ENCODE peak calls at places on chromosomes 2 and 18, in eight cellular contexts. C is heart left ventricle, D is lower lobe of right lung, G is upper lobe of right lung, K is left ventricle myocardium inferior, L is BE2C, I is psoas muscle, N is neuronal stem cell. U is an unnamed sample. For H3K9me3, the result is how much of the 10 kb centered on the place peaks cover.

GRCh38 chr2:56314809-56315208 is 131.0 kb downstream of the CCDC85A start:
- DNase-seq in D (no peak), K (no peak), G (no peak), C (peak), L (no peak), N (no peak), I (no peak), U (no peak)

GRCh38 chr2:136207030-136207623 is 89.2 kb upstream of the CXCR4 start:
- DNase-seq in G (peak), C (no peak), D (peak), N (no peak), L (no peak), K (peak), I (peak), U (no peak)

GRCh38 chr18:22279741-22280452 is 110.5 kb downstream of the GATA6 start:
- DNase-seq in N (no peak), L (no peak), G (no peak), K (no peak), C (no peak), D (no peak), I (no peak), U (no peak)

GRCh38 chr2:171836151-171836910 is 57.7 kb downstream of the SLC25A12 start:
- DNase-seq in C (no peak), L (no peak), G (no peak), D (no peak), N (no peak), I (no peak), K (no peak), U (no peak)

GRCh38 chr18:49584431-49584830 is 22.6 kb downstream of the LIPG start:
- DNase-seq in C (no peak), I (no peak), G (no peak), N (no peak), L (no peak), K (no peak), D (no peak), U (no peak)

GRCh38 chr2:56025469-56026193 is 102.0 kb upstream of the EFEMP1 start:
- DNase-seq in C (no peak), D (no peak), I (no peak), L (no peak), K (no peak), G (no peak), N (no peak), U (no peak)

GRCh38 chr2:102063948-102064678 is 72.4 kb downstream of the IL1R2 start:
- DNase-seq in G (peak), N (peak), K (peak), C (peak), I (peak), L (peak), D (peak), U (no peak)

GRCh38 chr2:46984642-46985476 is 69.3 kb upstream of the MCFD2 start:
- DNase-seq in G (peak), D (peak), I (peak), C (peak), N (no peak), L (no peak), K (peak), U (no peak)

GRCh38 chr2:42115588-42115987 is 53.6 kb upstream of the EML4 start:
- DNase-seq in G (no peak), C (no peak), N (no peak), K (no peak), L (no peak), D (no peak), I (no peak), U (no peak)

GRCh38 chr18:76821875-76822509 is 365 bp upstream of the ZNF236 start:
- DNase-seq in I (peak), N (peak), D (peak), L (peak), K (peak), C (peak), G (peak), U (peak)

GRCh38 chr2:24342110-24342910 is 18.0 kb downstream of the ITSN2 start:
- DNase-seq in G (no peak), K (no peak), N (no peak), L (no peak), I (no peak), D (no peak), C (no peak), U (no peak)

GRCh38 chr2:36568533-36569246 is 29.3 kb downstream of the FEZ2 start:
- DNase-seq in L (no peak), I (no peak), C (no peak), D (no peak), K (no peak), G (no peak), N (no peak), U (no peak)

GRCh38 chr2:74833418-74834233 is at the start of gene HK2:
- DNase-seq in G (peak), I (peak), L (peak), N (peak), D (peak), C (peak), K (peak), U (peak)

GRCh38 chr18:63823516-63824219 is 48.5 kb downstream of the SERPINB7 start:
- DNase-seq in L (peak), K (peak), G (no peak), C (peak), D (peak), I (no peak), N (no peak), U (no peak)

GRCh38 chr2:27282892-27283291 is 663 bp downstream of the TRIM54 start:
- DNase-seq in G (no peak), K (no peak), D (no peak), C (peak), I (peak), L (peak), N (no peak), U (no peak)

GRCh38 chr2:224778474-224778877 is 62.3 kb upstream of the CCDC195 start:
- DNase-seq in L (peak), D (no peak), K (no peak), G (no peak), C (no peak), N (peak), I (no peak), U (peak)

GRCh38 chr2:2291500-2292260 is 39.4 kb downstream of the MYT1L start:
- DNase-seq in D (no peak), I (no peak), N (peak), G (no peak), L (peak), C (no peak), K (peak), U (no peak)

DNA sequence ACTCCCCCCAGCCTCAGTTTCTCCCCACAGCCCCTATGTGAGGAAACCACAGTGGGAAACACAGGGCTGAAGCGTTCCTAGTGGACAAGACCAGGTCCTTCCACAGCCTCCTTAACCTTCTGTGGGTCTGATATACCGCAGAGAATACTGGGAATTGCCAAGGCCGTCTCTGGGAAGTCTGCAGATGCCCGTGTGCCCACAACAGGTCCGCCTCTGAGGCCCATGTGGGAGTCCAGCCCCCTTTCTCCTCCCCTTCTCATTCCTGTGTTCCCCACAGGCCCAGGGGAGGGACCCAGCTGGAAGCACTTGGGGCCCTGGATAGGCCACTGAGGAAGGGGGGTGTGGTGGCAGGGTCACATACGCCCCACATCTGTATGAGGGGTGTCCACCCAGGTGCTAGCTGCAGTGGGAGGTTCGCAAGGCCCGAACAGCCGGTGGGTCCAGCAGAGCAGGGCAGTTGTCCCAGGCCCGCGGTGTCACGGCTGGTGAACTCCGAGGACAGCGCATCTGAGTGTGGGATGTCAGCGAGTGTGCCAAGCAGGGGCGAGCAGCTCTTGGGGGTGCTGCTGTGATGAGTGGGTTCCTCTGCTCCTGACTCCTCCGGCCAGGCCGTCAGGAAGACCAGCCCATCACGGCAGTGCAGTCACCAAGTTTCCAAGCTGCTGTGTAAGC is 2.4 kb upstream of the KCNIP3 start:
- DNase-seq in N (no peak), G (no peak), K (no peak), L (no peak), C (no peak), D (no peak), I (no peak), U (no peak)
- H3K9me3 ChIP-seq in N (under half), G (under half), K (under half), L (under half), C (under half), D (under half), I (under half), U (under half)

DNA sequence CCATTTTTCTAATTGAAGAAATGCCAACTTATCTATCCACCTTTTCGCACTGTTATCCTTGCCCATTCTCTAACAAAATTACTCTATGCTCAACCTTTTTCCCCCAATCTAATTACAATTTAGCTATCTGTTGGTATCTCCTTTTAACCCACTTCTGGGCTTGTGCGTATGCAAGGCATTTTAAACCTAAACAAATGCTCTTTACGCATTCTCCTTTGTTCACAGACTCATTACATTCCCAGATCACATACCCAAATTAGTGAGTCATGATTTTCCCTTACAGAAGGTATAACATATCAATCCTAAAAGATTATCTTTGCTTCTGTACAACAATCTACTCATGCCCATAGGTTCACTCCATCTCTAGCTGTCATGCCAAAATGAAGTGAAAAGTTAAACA is 71.7 kb upstream of the LYPD1 start:
- DNase-seq in K (no peak), I (no peak), C (no peak), L (no peak), D (no peak), G (no peak), N (no peak), U (no peak)
- H3K9me3 ChIP-seq in K (under half), I (under half), C (under half), L (under half), D (under half), G (under half), N (under half), U (under half)

GRCh38 chr18:907171-907879 is 2.7 kb downstream of the ADCYAP1 start:
- DNase-seq in I (peak), C (no peak), D (peak), N (no peak), L (peak), G (peak), K (no peak), U (no peak)
- H3K9me3 ChIP-seq in I (under half), C (under half), D (under half), N (under half), L (under half), G (under half), K (under half), U (under half)

GRCh38 chr2:158730621-158730905 is 64.6 kb upstream of the DAPL1 start:
- DNase-seq in D (no peak), G (no peak), L (no peak), C (no peak), K (no peak), I (no peak), N (no peak), U (no peak)
- H3K9me3 ChIP-seq in D (under half), G (under half), L (under half), C (under half), K (under half), I (under half), N (under half), U (under half)

GRCh38 chr18:38575023-38575422 is 1009.4 kb upstream of the CELF4 start:
- DNase-seq in D (no peak), I (no peak), K (no peak), L (no peak), G (no peak), C (no peak), N (no peak), U (no peak)
- H3K9me3 ChIP-seq in D (under half), I (under half), K (under half), L (under half), G (under half), C (under half), N (under half), U (under half)

GRCh38 chr2:218564056-218564455 is 4.1 kb downstream of the USP37 start:
- DNase-seq in L (no peak), D (no peak), I (no peak), C (no peak), N (no peak), K (no peak), G (no peak), U (no peak)

GRCh38 chr2:218555527-218555926 is 12.6 kb downstream of the USP37 start:
- DNase-seq in D (no peak), C (no peak), N (no peak), L (no peak), K (no peak), G (no peak), I (no peak), U (no peak)

DNA sequence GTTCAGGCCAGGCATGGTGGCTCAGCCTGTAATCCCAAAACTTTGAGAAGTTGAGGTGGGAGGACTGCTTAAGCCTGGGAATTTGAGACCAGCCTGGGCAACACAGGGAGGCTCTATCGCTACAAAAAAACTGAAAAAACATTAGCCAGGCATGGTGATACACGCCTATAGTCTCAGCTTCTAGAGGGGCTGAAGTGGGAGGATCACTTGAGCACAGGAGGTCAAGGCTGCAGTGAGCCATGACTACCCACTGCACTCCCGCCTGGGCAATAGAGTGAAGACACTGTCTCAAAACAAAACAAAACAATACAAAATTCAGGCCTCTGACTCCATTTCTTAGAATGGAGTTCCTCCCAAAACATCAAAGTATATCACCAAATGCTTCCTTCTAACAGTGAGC is 9.1 kb downstream of the USP37 start:
- DNase-seq in C (no peak), L (no peak), D (no peak), I (no peak), G (no peak), N (no peak), K (no peak), U (no peak)
- H3K9me3 ChIP-seq in C (under half), L (under half), D (under half), I (under half), G (under half), N (under half), K (under half), U (under half)

GRCh38 chr2:22855081-22855480 is 529.9 kb upstream of the KLHL29 start:
- DNase-seq in I (no peak), N (no peak), K (no peak), C (no peak), L (no peak), G (no peak), D (no peak), U (no peak)
- H3K9me3 ChIP-seq in I (under half), N (under half), K (under half), C (under half), L (under half), G (under half), D (under half), U (under half)

DNA sequence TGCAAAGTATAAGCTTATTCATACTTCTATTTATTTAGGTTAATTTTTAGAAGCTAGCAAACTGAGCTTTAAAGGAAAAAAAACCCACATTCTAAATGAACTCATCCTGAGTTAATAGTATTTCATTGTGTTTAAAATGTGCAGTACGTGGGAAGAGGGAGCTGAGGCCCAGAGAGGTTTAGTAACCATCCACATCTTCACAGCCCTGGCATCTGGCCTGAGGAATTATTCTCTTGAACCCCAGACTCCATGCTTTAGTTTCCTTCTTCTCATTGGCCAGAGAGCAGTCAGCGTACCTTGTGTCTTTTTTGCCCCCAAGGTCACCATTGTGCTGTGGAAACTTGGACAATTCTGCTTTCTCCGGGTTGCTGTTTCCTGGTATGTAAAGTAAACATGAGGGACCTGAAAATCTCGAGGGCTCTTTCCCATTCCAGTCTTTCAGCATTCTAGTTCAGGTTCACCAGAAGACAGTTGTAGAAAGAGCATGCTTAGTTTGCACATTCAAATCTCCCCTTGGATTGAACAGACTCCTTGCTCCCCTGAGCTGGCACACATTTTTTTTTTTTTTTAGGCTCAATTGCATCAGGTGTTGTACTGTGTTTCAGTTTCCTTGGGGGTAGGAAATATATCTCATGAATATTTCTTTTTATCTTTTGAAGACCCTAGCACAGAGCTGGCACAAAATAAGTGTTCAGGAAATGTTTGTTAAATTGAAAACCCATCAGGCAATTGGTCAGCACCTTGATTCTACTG is 81.4 kb downstream of the MYCN start:
- DNase-seq in C (no peak), D (no peak), I (no peak), L (peak), K (no peak), N (no peak), G (no peak), U (no peak)
- H3K9me3 ChIP-seq in C (under half), D (under half), I (under half), L (under half), K (under half), N (under half), G (under half), U (under half)

DNA sequence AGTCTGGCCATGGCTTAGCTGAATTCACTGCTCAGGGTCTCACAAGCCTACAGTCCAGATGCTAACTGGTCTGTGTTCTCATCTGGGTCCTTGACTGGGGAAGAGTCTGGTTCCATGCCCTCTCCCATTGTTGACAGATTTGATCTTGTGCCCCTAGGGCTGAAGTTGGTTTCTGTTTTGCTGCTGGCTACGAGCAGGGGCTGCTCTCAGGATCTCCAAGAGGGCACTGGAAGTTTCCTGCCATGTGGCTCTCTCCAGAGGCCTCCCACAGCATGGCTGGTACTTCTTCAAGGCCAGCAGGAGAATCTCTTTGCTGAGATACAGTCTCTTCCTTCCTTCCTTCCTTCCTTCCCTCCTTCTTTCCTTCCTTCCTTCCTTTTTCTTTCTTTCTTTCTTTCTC is 78.1 kb downstream of the SPP2 start:
- DNase-seq in D (no peak), I (no peak), G (no peak), N (no peak), C (no peak), L (peak), K (no peak), U (no peak)
- H3K9me3 ChIP-seq in D (under half), I (under half), G (under half), N (under half), C (under half), L (under half), K (under half), U (under half)

GRCh38 chr18:8929381-8929780 is 173.1 kb upstream of the NDUFV2 start:
- DNase-seq in L (no peak), K (no peak), I (no peak), G (no peak), C (no peak), N (no peak), D (no peak), U (no peak)
- H3K9me3 ChIP-seq in L (under half), K (half or more), I (under half), G (under half), C (under half), N (under half), D (under half), U (under half)

U was measured in T-helper 17 cell.